ENCODE peak calls at places on chromosomes 7 and 10, in four cellular contexts. One of them, this sample, is unnamed.

GRCh38 chr7:50556247-50556976 is 8.8 kb downstream of the DDC start:
- DNase-seq in K562: no peak
- DNase-seq in GM12891: no peak
- DNase-seq in GM12878: no peak
- DNase-seq in this sample: no peak

GRCh38 chr10:43193496-43194080 is 55.3 kb downstream of the CSGALNACT2 start:
- DNase-seq in GM12878: no peak
- DNase-seq in K562: no peak
- DNase-seq in GM12891: no peak
- DNase-seq in this sample: no peak

GRCh38 chr7:66150471-66150870 is 35.8 kb downstream of the CRCP start:
- DNase-seq in K562: peak
- DNase-seq in GM12878: no peak
- DNase-seq in GM12891: no peak
- DNase-seq in this sample: peak

GRCh38 chr7:137324796-137325700 is 18.5 kb downstream of the PTN start:
- DNase-seq in GM12878: no peak
- DNase-seq in K562: no peak
- DNase-seq in GM12891: no peak
- DNase-seq in this sample: no peak

GRCh38 chr10:595473-595872 is 94.0 kb downstream of the DIP2C start:
- DNase-seq in GM12891: no peak
- DNase-seq in K562: no peak
- DNase-seq in GM12878: no peak
- DNase-seq in this sample: no peak

GRCh38 chr7:29177963-29178612 is 16.5 kb upstream of the CHN2 start:
- DNase-seq in K562: no peak
- DNase-seq in GM12878: no peak
- DNase-seq in GM12891: no peak
- DNase-seq in this sample: peak

GRCh38 chr10:23535381-23535780 is 96.5 kb downstream of the OTUD1 start:
- DNase-seq in GM12891: no peak
- DNase-seq in GM12878: no peak
- DNase-seq in K562: no peak
- DNase-seq in this sample: no peak

GRCh38 chr7:123184271-123184670 is 15.5 kb downstream of the SLC13A1 start:
- DNase-seq in K562: no peak
- DNase-seq in GM12878: no peak
- DNase-seq in GM12891: no peak
- DNase-seq in this sample: no peak

GRCh38 chr7:100016209-100016901 is 959 bp downstream of the ZKSCAN1 start:
- DNase-seq in GM12891: no peak
- DNase-seq in GM12878: no peak
- DNase-seq in K562: peak
- DNase-seq in this sample: no peak

GRCh38 chr10:131710142-131710861 is 190.5 kb upstream of the PPP2R2D start:
- DNase-seq in K562: no peak
- DNase-seq in GM12891: no peak
- DNase-seq in GM12878: no peak
- DNase-seq in this sample: no peak

GRCh38 chr10:83542774-83543291 is 596.5 kb upstream of the GHITM start:
- DNase-seq in GM12878: peak
- DNase-seq in K562: no peak
- DNase-seq in GM12891: no peak
- DNase-seq in this sample: no peak

GRCh38 chr10:52119507-52119906 is 194.6 kb upstream of the DKK1 start:
- DNase-seq in K562: no peak
- DNase-seq in GM12878: no peak
- DNase-seq in GM12891: no peak
- DNase-seq in this sample: no peak

GRCh38 chr7:100366411-100367250 is 6.7 kb upstream of the PILRA start:
- DNase-seq in GM12878: peak
- DNase-seq in GM12891: no peak
- DNase-seq in K562: peak
- DNase-seq in this sample: no peak

GRCh38 chr10:71996598-71997371 is 32.6 kb downstream of the CHST3 start:
- DNase-seq in GM12878: no peak
- DNase-seq in GM12891: no peak
- DNase-seq in K562: no peak
- DNase-seq in this sample: no peak

GRCh38 chr7:149559711-149560110 is 62.1 kb upstream of the ZNF746 start:
- DNase-seq in K562: no peak
- DNase-seq in GM12891: no peak
- DNase-seq in GM12878: no peak
- DNase-seq in this sample: no peak

GRCh38 chr7:134612197-134612596 is 34.5 kb upstream of the BPGM start:
- DNase-seq in GM12878: no peak
- DNase-seq in K562: no peak
- DNase-seq in GM12891: no peak
- DNase-seq in this sample: no peak

GRCh38 chr10:99393036-99393435 is 37.4 kb downstream of the GOT1 start:
- DNase-seq in GM12891: no peak
- DNase-seq in GM12878: no peak
- DNase-seq in K562: no peak
- DNase-seq in this sample: no peak

GRCh38 chr7:134196439-134196838 is 69.3 kb downstream of the LRGUK start:
- DNase-seq in GM12891: no peak
- DNase-seq in K562: no peak
- DNase-seq in GM12878: no peak
- DNase-seq in this sample: no peak

GRCh38 chr10:133129854-133130495 is 30.0 kb upstream of the KNDC1 start:
- DNase-seq in GM12878: no peak
- DNase-seq in GM12891: no peak
- DNase-seq in K562: no peak
- DNase-seq in this sample: no peak

GRCh38 chr10:23198610-23198939 is 6.5 kb downstream of the PTF1A start:
- DNase-seq in GM12878: no peak
- DNase-seq in K562: no peak
- DNase-seq in GM12891: no peak
- DNase-seq in this sample: no peak

GRCh38 chr10:7520496-7521485 is 110.0 kb upstream of the SFMBT2 start:
- DNase-seq in GM12891: no peak
- DNase-seq in K562: no peak
- DNase-seq in GM12878: peak
- DNase-seq in this sample: no peak

GRCh38 chr10:118564652-118565051 is 30.8 kb downstream of the PRLHR start:
- DNase-seq in GM12878: no peak
- DNase-seq in K562: peak
- DNase-seq in GM12891: no peak
- DNase-seq in this sample: peak

GRCh38 chr7:81482600-81483186 is 287.2 kb downstream of the HGF start:
- DNase-seq in GM12891: no peak
- DNase-seq in GM12878: no peak
- DNase-seq in K562: peak
- DNase-seq in this sample: no peak

GRCh38 chr7:43431020-43431595 is 151.8 kb upstream of the STK17A start:
- DNase-seq in GM12878: no peak
- DNase-seq in GM12891: no peak
- DNase-seq in K562: no peak
- DNase-seq in this sample: no peak

GRCh38 chr10:6121144-6121543 is 32.3 kb downstream of the RBM17 start:
- DNase-seq in GM12878: no peak
- DNase-seq in K562: no peak
- DNase-seq in GM12891: no peak
- DNase-seq in this sample: no peak

GRCh38 chr7:75835688-75836285 is 22.2 kb upstream of the CCL24 start:
- DNase-seq in K562: no peak
- DNase-seq in GM12878: no peak
- DNase-seq in GM12891: no peak
- DNase-seq in this sample: no peak
- TF ChIP-seq SPI1 in K562: no peak
- TF ChIP-seq SPI1 in GM12878: no peak
- TF ChIP-seq SPI1 in GM12891: no peak
- TF ChIP-seq SPI1 in this sample: no peak

GRCh38 chr7:47744883-47745282 is 163.0 kb upstream of the TNS3 start:
- DNase-seq in K562: no peak
- DNase-seq in GM12891: no peak
- DNase-seq in GM12878: no peak
- DNase-seq in this sample: no peak
- TF ChIP-seq SPI1 in K562: no peak
- TF ChIP-seq SPI1 in GM12891: no peak
- TF ChIP-seq SPI1 in GM12878: no peak
- TF ChIP-seq SPI1 in this sample: no peak

DNA sequence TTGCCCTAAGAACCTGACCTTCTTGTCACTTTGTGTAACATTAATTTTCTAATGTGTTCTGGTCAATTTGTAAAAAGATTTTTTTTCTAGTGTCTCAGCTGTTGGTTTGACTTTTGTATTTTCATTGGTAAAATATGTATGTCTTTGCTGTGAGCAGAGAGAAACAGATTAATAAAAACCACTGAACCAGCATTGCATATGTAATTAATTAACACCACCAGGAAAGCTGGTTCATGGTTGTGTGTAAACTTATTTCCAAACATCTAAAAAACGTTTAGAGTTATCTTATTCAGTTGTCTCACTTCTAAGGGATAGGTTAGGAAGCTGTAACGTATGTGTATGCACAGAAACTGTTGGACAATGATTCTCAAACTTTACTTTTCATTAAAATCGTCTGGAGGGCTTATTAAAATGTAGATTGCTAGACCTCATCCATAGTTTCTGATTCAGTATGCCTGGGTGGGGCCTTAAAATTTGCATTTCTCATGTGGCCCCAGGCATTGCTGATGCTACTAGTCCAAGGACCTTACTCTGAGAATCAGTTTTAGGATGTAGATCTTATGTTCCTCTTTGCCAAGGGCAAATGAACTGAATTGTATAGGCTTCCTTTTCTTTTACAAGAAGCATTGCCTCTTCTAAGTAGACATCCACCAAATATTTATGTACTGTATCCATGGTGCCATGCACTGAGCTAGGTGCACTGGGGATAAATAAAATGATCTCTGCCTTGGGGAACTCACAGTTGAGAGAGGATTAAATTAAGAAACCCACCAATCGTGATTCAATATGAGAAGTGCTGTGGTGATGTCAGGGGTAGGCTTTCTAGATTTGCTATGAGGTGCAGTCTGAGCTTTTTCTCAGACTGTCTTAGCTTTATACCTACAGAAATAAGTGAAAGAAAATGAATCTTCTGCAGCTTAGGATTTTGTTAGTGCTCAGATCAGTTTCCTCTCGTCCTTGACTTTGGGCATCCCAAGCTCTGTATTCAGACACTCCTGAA is 98.7 kb downstream of the AUTS2 start:
- DNase-seq in K562: no peak
- DNase-seq in GM12878: no peak
- DNase-seq in GM12891: no peak
- DNase-seq in this sample: no peak
- TF ChIP-seq SPI1 in K562: no peak
- TF ChIP-seq SPI1 in GM12878: no peak
- TF ChIP-seq SPI1 in GM12891: no peak
- TF ChIP-seq SPI1 in this sample: no peak

GRCh38 chr7:41448104-41448503 is 254.8 kb downstream of the INHBA start:
- DNase-seq in K562: no peak
- DNase-seq in GM12878: no peak
- DNase-seq in GM12891: no peak
- DNase-seq in this sample: no peak

GRCh38 chr7:41449694-41450093 is 253.2 kb downstream of the INHBA start:
- DNase-seq in K562: no peak
- DNase-seq in GM12878: no peak
- DNase-seq in GM12891: no peak
- DNase-seq in this sample: no peak

GRCh38 chr7:41447106-41448042 is 255.5 kb downstream of the INHBA start:
- DNase-seq in GM12891: no peak
- DNase-seq in GM12878: no peak
- DNase-seq in K562: no peak
- DNase-seq in this sample: no peak

GRCh38 chr7:41449286-41449685 is 253.6 kb downstream of the INHBA start:
- DNase-seq in K562: no peak
- DNase-seq in GM12878: no peak
- DNase-seq in GM12891: no peak
- DNase-seq in this sample: no peak

GRCh38 chr7:41451826-41452225 is 251.1 kb downstream of the INHBA start:
- DNase-seq in K562: no peak
- DNase-seq in GM12878: no peak
- DNase-seq in GM12891: no peak
- DNase-seq in this sample: no peak
- TF ChIP-seq SPI1 in K562: no peak
- TF ChIP-seq SPI1 in GM12878: no peak
- TF ChIP-seq SPI1 in GM12891: no peak
- TF ChIP-seq SPI1 in this sample: no peak

GRCh38 chr10:119701861-119702260 is 24.0 kb upstream of the INPP5F start:
- DNase-seq in GM12878: no peak
- DNase-seq in GM12891: no peak
- DNase-seq in K562: no peak
- DNase-seq in this sample: no peak
- TF ChIP-seq SPI1 in GM12878: no peak
- TF ChIP-seq SPI1 in GM12891: no peak
- TF ChIP-seq SPI1 in K562: no peak
- TF ChIP-seq SPI1 in this sample: no peak

This sample was measured in HL-60.